ENCODE peak calls at places on chromosomes 3 and 15, in seven cellular contexts. C is A549, X is BJ, L is bronchial epithelial cell, V is dorsolateral prefrontal cortex, U is MM.1S, K is kidney. D is an unnamed sample.

GRCh38 chr3:115212615-115213014 is 65.5 kb upstream of the ZBTB20 start:
- DNase-seq in C (no peak), X (no peak), L (no peak), V (no peak), U (peak), K (no peak), D (peak)

GRCh38 chr3:157066335-157067071 is 93.4 kb downstream of the CCNL1 start:
- DNase-seq in C (no peak), X (no peak), L (no peak), V (peak), U (no peak), K (no peak), D (no peak)

GRCh38 chr3:13621381-13622221 is 72.7 kb downstream of the FBLN2 start:
- DNase-seq in C (no peak), X (no peak), L (no peak), V (no peak), U (no peak), K (peak), D (no peak)

GRCh38 chr3:36132214-36132613 is 248.1 kb upstream of the STAC start:
- DNase-seq in C (no peak), X (no peak), L (no peak), V (no peak), U (no peak), K (no peak), D (no peak)

GRCh38 chr3:101842245-101842934 is 6.9 kb upstream of the NFKBIZ start:
- DNase-seq in C (no peak), X (no peak), L (no peak), V (no peak), U (no peak), K (no peak), D (no peak)

GRCh38 chr3:110343376-110343775 is 728.2 kb upstream of the NECTIN3 start:
- DNase-seq in C (peak), X (no peak), L (peak), V (no peak), U (no peak), K (no peak), D (no peak)

GRCh38 chr3:107794664-107795443 is 272.1 kb downstream of the BBX start:
- DNase-seq in C (no peak), X (no peak), L (no peak), V (no peak), U (no peak), K (no peak), D (no peak)

GRCh38 chr15:49110158-49110944 is 45.0 kb downstream of the COPS2 start:
- DNase-seq in C (no peak), X (no peak), L (no peak), V (no peak), U (no peak), K (no peak), D (no peak)

GRCh38 chr15:82828064-82828463 is 18.6 kb downstream of the WHAMM start:
- DNase-seq in C (no peak), X (no peak), L (no peak), V (no peak), U (no peak), K (no peak), D (no peak)

GRCh38 chr3:184895350-184895749 is 83.4 kb downstream of the VPS8 start:
- DNase-seq in C (no peak), X (no peak), L (no peak), V (no peak), U (no peak), K (no peak), D (no peak)

GRCh38 chr3:51946796-51947195 is 4.6 kb downstream of the PARP3 start:
- DNase-seq in C (no peak), X (no peak), L (no peak), V (no peak), U (no peak), K (no peak), D (no peak)

GRCh38 chr3:23923786-23924185 is 6.9 kb downstream of the RPL15 start:
- DNase-seq in C (no peak), X (no peak), L (no peak), V (no peak), U (no peak), K (no peak), D (no peak)

GRCh38 chr15:74664028-74664616 is 31.7 kb downstream of the EDC3 start:
- DNase-seq in C (no peak), X (no peak), L (peak), V (no peak), U (no peak), K (no peak), D (no peak)

GRCh38 chr3:105656607-105657504 is 212.0 kb downstream of the CBLB start:
- DNase-seq in C (no peak), X (peak), L (no peak), V (no peak), U (no peak), K (no peak), D (no peak)

GRCh38 chr3:59575113-59576001 is 525.5 kb upstream of the CFAP20DC start:
- DNase-seq in C (peak), X (no peak), L (peak), V (peak), U (peak), K (peak), D (peak)

GRCh38 chr3:159635047-159635641 is 353.5 kb upstream of the IL12A start:
- DNase-seq in C (no peak), X (no peak), L (peak), V (no peak), U (no peak), K (no peak), D (no peak)

GRCh38 chr3:114660124-114660523 is 366.3 kb downstream of the TIGIT start:
- DNase-seq in C (no peak), X (peak), L (no peak), V (peak), U (no peak), K (peak), D (no peak)

GRCh38 chr15:57549935-57550334 is 41.8 kb upstream of the MYZAP start:
- DNase-seq in C (no peak), X (no peak), L (no peak), V (no peak), U (no peak), K (no peak), D (no peak)

GRCh38 chr15:74615313-74616019 is at the start of gene CLK3:
- DNase-seq in C (peak), X (peak), L (peak), V (peak), U (peak), K (peak), D (peak)

GRCh38 chr3:47641739-47642138 is 63.1 kb upstream of the CSPG5 start:
- DNase-seq in C (no peak), X (no peak), L (no peak), V (no peak), U (no peak), K (no peak), D (no peak)

GRCh38 chr3:141386611-141387110 is 18.4 kb downstream of the ZBTB38 start:
- DNase-seq in C (no peak), X (no peak), L (no peak), V (peak), U (peak), K (no peak), D (peak)

GRCh38 chr3:141387446-141388030 is 19.2 kb downstream of the ZBTB38 start:
- DNase-seq in C (no peak), X (no peak), L (no peak), V (no peak), U (peak), K (no peak), D (peak)

GRCh38 chr3:141385386-141386079 is 17.2 kb downstream of the ZBTB38 start:
- DNase-seq in C (no peak), X (no peak), L (no peak), V (no peak), U (peak), K (no peak), D (peak)

GRCh38 chr3:141384575-141384974 is 16.3 kb downstream of the ZBTB38 start:
- DNase-seq in C (no peak), X (no peak), L (no peak), V (no peak), U (peak), K (no peak), D (peak)

GRCh38 chr3:141386080-141386594 is 17.8 kb downstream of the ZBTB38 start:
- DNase-seq in C (no peak), X (no peak), L (no peak), V (no peak), U (peak), K (no peak), D (no peak)
- H3K4me3 ChIP-seq in C (no peak), X (peak), L (peak), V (peak), U (peak), K (no peak), D (peak)

GRCh38 chr3:197523551-197523950 is 32.2 kb downstream of the BDH1 start:
- DNase-seq in C (no peak), X (no peak), L (no peak), V (no peak), U (no peak), K (no peak), D (no peak)

GRCh38 chr3:197528190-197528589 is 27.6 kb downstream of the BDH1 start:
- DNase-seq in C (no peak), X (no peak), L (no peak), V (no peak), U (no peak), K (no peak), D (no peak)

GRCh38 chr3:197527569-197527968 is 28.2 kb downstream of the BDH1 start:
- DNase-seq in C (no peak), X (no peak), L (no peak), V (no peak), U (no peak), K (no peak), D (no peak)

GRCh38 chr3:197524128-197524527 is 31.6 kb downstream of the BDH1 start:
- DNase-seq in C (no peak), X (no peak), L (no peak), V (no peak), U (no peak), K (no peak), D (no peak)

DNA sequence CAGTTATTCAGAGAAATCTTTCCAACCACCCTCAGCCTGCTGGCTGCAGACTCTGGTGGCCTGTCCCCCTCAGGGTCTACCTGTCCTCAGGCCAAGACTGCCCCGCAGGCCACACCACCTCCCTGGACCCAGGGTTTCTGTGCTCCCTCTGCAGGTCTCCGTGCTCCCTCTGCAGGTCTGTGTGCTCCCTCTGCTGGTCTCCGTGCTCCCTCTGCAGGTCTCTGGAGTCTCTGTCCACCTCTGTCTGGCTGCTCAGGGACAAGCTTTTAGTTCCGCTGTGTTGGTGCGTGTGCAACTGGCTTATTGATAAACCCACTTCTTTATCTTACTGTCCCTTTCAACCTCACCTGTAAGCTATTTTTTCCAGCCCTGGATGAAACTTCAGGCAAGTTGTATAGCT is 30.1 kb downstream of the BDH1 start:
- DNase-seq in C (no peak), X (no peak), L (no peak), V (no peak), U (no peak), K (no peak), D (no peak)
- TF ChIP-seq CTCF in C (peak), X (peak), L (peak), V (peak), U (no peak), K (no peak), D (no peak)

GRCh38 chr15:31400222-31400927 is 73.7 kb downstream of the KLF13 start:
- DNase-seq in C (no peak), X (no peak), L (no peak), V (no peak), U (no peak), K (no peak), D (no peak)

GRCh38 chr15:31397851-31398661 is 71.4 kb downstream of the KLF13 start:
- DNase-seq in C (no peak), X (no peak), L (peak), V (no peak), U (no peak), K (peak), D (no peak)

GRCh38 chr15:31399544-31400171 is 73.0 kb downstream of the KLF13 start:
- DNase-seq in C (no peak), X (no peak), L (no peak), V (no peak), U (no peak), K (peak), D (peak)

GRCh38 chr15:31398677-31399260 is 72.1 kb downstream of the KLF13 start:
- DNase-seq in C (no peak), X (no peak), L (no peak), V (no peak), U (no peak), K (no peak), D (no peak)

DNA sequence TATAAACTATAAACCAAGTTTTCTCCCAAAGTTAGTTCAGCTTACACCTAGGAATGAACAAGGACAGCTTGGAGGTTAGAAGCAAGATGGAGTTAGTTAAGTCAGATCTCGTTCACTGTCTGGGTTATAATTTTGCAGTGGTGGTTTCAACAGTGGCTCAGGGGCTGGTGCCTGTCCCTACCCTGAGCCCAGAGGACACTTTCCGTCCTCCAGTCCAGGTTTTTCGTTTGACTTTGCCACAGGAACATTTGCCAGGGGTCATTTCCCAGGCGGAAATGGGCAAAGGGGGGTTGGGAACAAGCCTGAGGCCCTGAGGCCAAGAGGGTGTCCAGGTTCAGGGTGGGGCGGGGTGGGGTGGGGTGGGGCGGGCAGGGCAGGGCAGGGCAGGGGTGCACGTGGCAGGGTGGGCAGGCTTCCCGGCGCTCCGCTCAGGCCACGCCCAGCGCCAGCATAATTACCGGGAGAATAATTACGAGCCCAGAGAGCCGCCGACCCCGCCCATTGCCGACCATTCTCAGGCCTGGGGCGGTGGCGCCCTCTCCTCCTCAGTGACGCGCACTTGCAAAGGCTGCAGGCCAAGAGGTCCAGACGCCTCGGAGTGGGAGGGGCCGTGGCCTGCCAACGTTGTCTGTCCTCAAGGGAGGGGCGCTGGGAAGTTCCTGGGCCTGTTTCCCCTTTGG is 70.4 kb downstream of the KLF13 start:
- DNase-seq in C (peak), X (peak), L (peak), V (peak), U (no peak), K (peak), D (no peak)
- H3K4me3 ChIP-seq in C (peak), X (no peak), L (no peak), V (peak), U (no peak), K (peak), D (no peak)

GRCh38 chr15:77983708-77984445 is 93.6 kb downstream of the TBC1D2B start:
- DNase-seq in C (no peak), X (no peak), L (no peak), V (no peak), U (no peak), K (peak), D (no peak)
- TF ChIP-seq CTCF in C (no peak), X (peak), L (no peak), V (no peak), U (no peak), K (no peak), D (no peak)

DNA sequence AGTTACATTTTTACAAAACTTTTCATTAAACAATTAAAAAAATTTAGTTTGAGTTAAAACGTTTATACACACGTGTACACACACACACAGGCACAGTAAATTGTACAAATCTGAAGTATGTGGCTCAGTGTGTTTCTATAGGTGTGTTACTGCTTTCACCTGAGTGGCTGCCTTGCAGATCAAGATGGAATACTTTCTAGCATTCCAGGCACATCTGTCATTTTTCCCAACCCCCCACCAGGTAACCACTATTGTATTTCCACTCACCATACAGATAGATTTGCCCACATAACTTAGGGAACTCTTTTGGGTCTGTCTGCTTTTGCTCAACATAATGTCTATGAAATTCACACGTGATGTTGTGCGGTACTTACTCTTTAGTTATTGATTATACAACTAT is 141.1 kb downstream of the PTPRG start:
- DNase-seq in C (no peak), X (no peak), L (peak), V (no peak), U (no peak), K (no peak), D (no peak)
- H3K4me3 ChIP-seq in C (no peak), X (no peak), L (no peak), V (no peak), U (no peak), K (no peak), D (no peak)

GRCh38 chr15:34773013-34773412 is 18.2 kb upstream of the GJD2 start:
- DNase-seq in C (no peak), X (no peak), L (no peak), V (no peak), U (no peak), K (no peak), D (no peak)

GRCh38 chr15:34772312-34772711 is 17.5 kb upstream of the GJD2 start:
- DNase-seq in C (no peak), X (no peak), L (no peak), V (no peak), U (no peak), K (no peak), D (no peak)

GRCh38 chr15:34773916-34774315 is 19.1 kb upstream of the GJD2 start:
- DNase-seq in C (no peak), X (no peak), L (no peak), V (no peak), U (no peak), K (no peak), D (no peak)

GRCh38 chr15:34780725-34781124 is 14.6 kb downstream of the ACTC1 start:
- DNase-seq in C (no peak), X (no peak), L (no peak), V (no peak), U (no peak), K (no peak), D (no peak)

DNA sequence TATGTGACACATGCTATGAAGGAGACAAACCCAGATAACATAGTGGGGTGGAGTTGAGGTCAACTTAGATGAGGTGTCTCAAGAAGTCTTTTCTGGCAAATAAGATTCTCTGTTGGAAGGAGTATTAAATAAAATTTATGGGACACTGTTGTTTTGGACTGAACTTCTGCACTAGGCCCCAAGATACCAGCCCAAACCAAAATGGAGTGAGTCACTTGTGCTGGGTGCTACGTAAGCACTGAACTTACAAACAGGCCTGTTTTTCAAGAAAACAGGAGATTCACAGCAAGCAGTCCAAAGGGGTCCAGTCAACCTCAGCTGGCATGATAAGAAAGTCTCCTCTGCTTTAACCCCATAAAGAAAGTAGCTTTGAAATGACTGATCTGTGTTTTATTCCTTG is 18.6 kb downstream of the ACTC1 start:
- DNase-seq in C (no peak), X (no peak), L (no peak), V (no peak), U (no peak), K (no peak), D (no peak)
- TF ChIP-seq CTCF in C (no peak), X (no peak), L (no peak), V (no peak), U (no peak), K (no peak), D (no peak)